ENCODE peak calls at places on chromosomes 12 and 14, in ten cellular contexts. N is GM23338, Q is GM20000, K is transverse colon, M is esophagus squamous epithelium, L is bronchial epithelial cell, A is brain microvascular endothelial cell, G is Calu3, F is cardiac fibroblast, C is lung. V is an unnamed sample.

GRCh38 chr12:25794580-25794979 is 163.9 kb upstream of the RASSF8 start:
- DNase-seq in K (no peak), L (no peak), Q (no peak), F (peak; percentile 28), M (no peak), N (no peak), C (no peak), A (no peak), G (no peak), V (no peak)

GRCh38 chr12:84136862-84137367 is 775.7 kb downstream of the SLC6A15 start:
- DNase-seq in F (peak; percentile 61), C (no peak), Q (no peak), M (no peak), G (no peak), A (peak; percentile 64), K (no peak), N (no peak), L (peak; percentile 94), V (no peak)

GRCh38 chr12:40980346-40981005 is 207.6 kb upstream of the PDZRN4 start:
- DNase-seq in M (no peak), Q (no peak), G (no peak), L (peak; percentile 33), F (peak; percentile 24), C (no peak), N (no peak), K (no peak), A (no peak), V (no peak)

GRCh38 chr12:46445093-46445492 is 72.5 kb upstream of the SLC38A2 start:
- DNase-seq in F (no peak), N (no peak), Q (no peak), K (no peak), A (no peak), C (no peak), G (no peak), L (no peak), M (no peak), V (no peak)

GRCh38 chr14:68584786-68585185 is 208.1 kb downstream of the ZFP36L1 start:
- DNase-seq in Q (no peak), L (peak; percentile 59), K (no peak), F (no peak), G (no peak), N (no peak), M (no peak), A (no peak), C (peak; percentile 50), V (no peak)

GRCh38 chr14:105075364-105076295 is 10.4 kb upstream of the GPR132 start:
- DNase-seq in L (no peak), N (peak; percentile 44), Q (peak; percentile 89), A (peak; percentile 18), F (no peak), K (peak; percentile 54), M (no peak), C (no peak), G (no peak), V (no peak)

GRCh38 chr14:24381363-24382102 is 13.5 kb downstream of the NFATC4 start:
- DNase-seq in C (no peak), L (no peak), Q (no peak), K (no peak), A (no peak), M (no peak), G (no peak), F (peak; percentile 24), N (no peak), V (no peak)

GRCh38 chr14:20530771-20531571 is 25.6 kb downstream of the RNASE10 start:
- DNase-seq in F (peak; percentile 79), Q (peak; percentile 59), N (peak; percentile 93), L (peak; percentile 67), C (peak; percentile 72), G (peak; percentile 66), M (peak; percentile 7), K (peak; percentile 80), A (peak; percentile 72), V (peak; percentile 42)

GRCh38 chr14:55107766-55108554 is 21.1 kb upstream of the LGALS3 start:
- DNase-seq in K (peak; percentile 82), F (peak; percentile 98), G (peak; percentile 82), A (peak; percentile 97), N (no peak), M (peak; percentile 26), Q (peak; percentile 58), L (peak; percentile 91), C (peak; percentile 86), V (no peak)

GRCh38 chr14:100589760-100590469 is 2.7 kb upstream of the BEGAIN start:
- DNase-seq in M (no peak), N (no peak), G (no peak), F (no peak), Q (no peak), C (no peak), K (no peak), L (no peak), A (no peak), V (no peak)

GRCh38 chr14:69181491-69181890 is 9.8 kb upstream of the EXD2 start:
- DNase-seq in K (no peak), A (no peak), L (peak; percentile 21), G (no peak), C (no peak), M (no peak), Q (no peak), F (peak; percentile 8), N (no peak), V (no peak)

GRCh38 chr12:59595557-59596231 is at the start of gene SLC16A7:
- DNase-seq in Q (peak; percentile 84), A (peak; percentile 89), L (peak; percentile 55), N (peak; percentile 78), K (peak; percentile 83), G (peak; percentile 91), M (peak; percentile 32), F (peak; percentile 88), C (peak; percentile 84), V (peak; percentile 63)

GRCh38 chr12:15632708-15633107 is 156.5 kb downstream of the EPS8 start:
- DNase-seq in K (no peak), A (no peak), Q (no peak), C (no peak), N (no peak), F (peak; percentile 55), L (no peak), G (peak; percentile 6), M (no peak), V (no peak)

GRCh38 chr12:49582840-49583239 is 14.9 kb upstream of the MCRS1 start:
- DNase-seq in N (no peak), L (no peak), A (no peak), Q (no peak), G (no peak), K (no peak), F (no peak), C (no peak), M (no peak), V (no peak)

DNA sequence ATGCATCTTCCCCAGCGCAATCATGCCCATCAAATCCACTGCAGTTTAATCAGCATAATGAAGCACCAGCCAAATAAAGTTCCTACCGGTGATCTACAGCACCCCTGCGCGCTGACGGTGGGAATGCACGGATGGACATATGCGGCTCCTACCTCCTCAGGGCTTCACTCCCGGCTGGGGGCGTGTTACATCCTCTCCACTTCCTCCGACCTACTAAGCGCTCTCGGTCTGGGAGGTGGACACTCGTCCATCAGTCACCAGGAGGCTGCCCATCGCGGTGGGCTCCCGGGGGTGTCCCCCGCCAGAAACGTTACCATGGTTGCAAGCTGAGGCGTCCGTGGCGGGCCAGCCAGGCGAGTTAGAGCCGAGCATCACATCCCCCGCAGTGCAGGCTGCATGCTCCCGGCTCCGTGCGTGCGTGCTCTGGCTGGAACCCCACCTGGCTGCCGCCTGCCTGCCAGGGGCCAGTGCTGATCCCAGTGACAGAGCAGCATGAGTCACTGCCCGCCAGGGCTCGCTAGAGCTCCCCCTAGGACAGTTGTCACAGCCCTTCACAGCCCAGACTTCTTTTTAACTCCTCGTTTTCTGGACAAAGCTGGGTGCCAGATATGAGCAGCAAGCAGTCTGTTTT is 73.0 kb downstream of the CIT start:
- DNase-seq in L (peak; percentile 78), A (peak; percentile 66), M (peak; percentile 4), N (peak; percentile 88), G (peak; percentile 76), Q (no peak), K (no peak), C (peak; percentile 29), F (peak; percentile 73), V (no peak)
- TF ChIP-seq CTCF in L (peak; percentile 87), A (peak; percentile 69), M (peak; percentile 42), N (peak; percentile 54), G (peak; percentile 49), Q (no peak), K (no peak), C (no peak), F (peak; percentile 34), V (peak; percentile 45)

DNA sequence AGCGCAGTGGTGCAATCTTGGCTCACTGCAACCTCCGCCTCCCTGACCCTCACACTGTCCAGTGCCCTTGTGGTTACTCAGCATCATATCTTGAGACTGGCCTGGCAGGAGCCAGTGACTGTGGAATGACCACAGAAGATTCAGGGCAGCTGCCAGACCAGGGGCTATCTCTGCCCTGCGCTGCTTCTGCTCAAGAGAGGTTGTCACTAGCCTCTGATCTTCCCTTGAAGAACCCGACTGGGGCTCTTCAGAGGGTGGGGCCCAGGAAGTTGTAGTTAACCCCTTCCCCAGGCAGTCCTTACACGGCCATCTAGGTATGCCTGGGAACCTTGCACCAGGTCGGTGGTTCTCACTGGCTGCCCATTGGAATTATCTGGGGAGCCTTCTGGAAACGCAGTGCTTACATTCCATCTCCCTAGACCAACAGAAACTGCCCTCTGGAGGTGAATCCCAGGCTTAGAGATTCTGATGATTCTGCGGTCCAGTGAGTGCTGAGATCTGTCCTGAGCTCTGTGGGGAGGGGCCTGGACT is 41.4 kb downstream of the PLEKHG3 start:
- DNase-seq in M (no peak), Q (no peak), C (no peak), A (peak; percentile 39), L (no peak), F (peak; percentile 8), K (no peak), G (no peak), N (peak; percentile 52), V (no peak)
- TF ChIP-seq CTCF in M (no peak), Q (no peak), C (no peak), A (peak; percentile 51), L (peak; percentile 13), F (no peak), K (no peak), G (no peak), N (no peak), V (no peak)

GRCh38 chr14:86646125-86646524 is 1116.2 kb downstream of the FLRT2 start:
- DNase-seq in Q (no peak), C (no peak), G (no peak), N (no peak), F (no peak), M (no peak), A (no peak), L (no peak), K (no peak), V (no peak)
- TF ChIP-seq CTCF in Q (no peak), C (no peak), G (no peak), N (no peak), F (no peak), M (no peak), A (no peak), L (no peak), K (no peak), V (no peak)

GRCh38 chr14:71720978-71721624 is 211.1 kb upstream of the RGS6 start:
- DNase-seq in C (peak; percentile 45), F (peak; percentile 92), A (peak; percentile 82), M (no peak), N (peak; percentile 84), G (peak; percentile 64), Q (peak; percentile 18), K (peak; percentile 14), L (peak; percentile 95), V (peak; percentile 45)
- TF ChIP-seq CTCF in C (peak; percentile 47), F (peak; percentile 71), A (peak; percentile 85), M (peak; percentile 73), N (peak; percentile 77), G (peak; percentile 36), Q (peak; percentile 21), K (peak; percentile 45), L (peak; percentile 77), V (peak; percentile 90)

V was measured in LNCaP clone FGC.